ENCODE peak calls at places on chromosomes 3 and 15, in nine cellular contexts. One of them, this sample, is unnamed.
A peak's percentile ranks its signal among the peaks of the same experiment; 100 is the strongest.

GRCh38 chr3:87792193-87792531 is 266.6 kb downstream of the CGGBP1 start:
- DNase-seq in thoracic aorta: no peak
- DNase-seq in AG08396: no peak
- DNase-seq in stimulated activated CD4-positive, alpha-beta T cell treated with anti-CD3 and anti-CD28 coated beads, Interleukin-4, amount 100 ng/mL, for 4 hours: no peak
- DNase-seq in RKO: no peak
- DNase-seq in NCI-H1417: no peak
- DNase-seq in colonic mucosa: no peak
- DNase-seq in D341Med: no peak
- DNase-seq in HCEC 1CT: no peak
- DNase-seq in this sample: no peak

GRCh38 chr3:130850044-130850797 is 43.7 kb upstream of the ATP2C1 start:
- DNase-seq in thoracic aorta: no peak
- DNase-seq in AG08396: no peak
- DNase-seq in stimulated activated CD4-positive, alpha-beta T cell treated with anti-CD3 and anti-CD28 coated beads, Interleukin-4, amount 100 ng/mL, for 4 hours: peak; percentile 17
- DNase-seq in RKO: no peak
- DNase-seq in NCI-H1417: peak; percentile 8
- DNase-seq in colonic mucosa: no peak
- DNase-seq in D341Med: no peak
- DNase-seq in HCEC 1CT: no peak
- DNase-seq in this sample: no peak

GRCh38 chr15:57647791-57648130 is 56.1 kb downstream of the MYZAP start:
- DNase-seq in thoracic aorta: no peak
- DNase-seq in AG08396: no peak
- DNase-seq in stimulated activated CD4-positive, alpha-beta T cell treated with anti-CD3 and anti-CD28 coated beads, Interleukin-4, amount 100 ng/mL, for 4 hours: no peak
- DNase-seq in RKO: no peak
- DNase-seq in NCI-H1417: no peak
- DNase-seq in colonic mucosa: peak; percentile 53
- DNase-seq in D341Med: no peak
- DNase-seq in HCEC 1CT: peak; percentile 37
- DNase-seq in this sample: no peak

GRCh38 chr3:13200951-13201350 is 127.7 kb upstream of the IQSEC1 start:
- DNase-seq in thoracic aorta: no peak
- DNase-seq in AG08396: no peak
- DNase-seq in stimulated activated CD4-positive, alpha-beta T cell treated with anti-CD3 and anti-CD28 coated beads, Interleukin-4, amount 100 ng/mL, for 4 hours: no peak
- DNase-seq in RKO: no peak
- DNase-seq in NCI-H1417: no peak
- DNase-seq in colonic mucosa: no peak
- DNase-seq in D341Med: no peak
- DNase-seq in HCEC 1CT: no peak
- DNase-seq in this sample: peak; percentile 52

GRCh38 chr3:110995461-110996226 is 76.0 kb upstream of the NECTIN3 start:
- DNase-seq in thoracic aorta: no peak
- DNase-seq in AG08396: no peak
- DNase-seq in stimulated activated CD4-positive, alpha-beta T cell treated with anti-CD3 and anti-CD28 coated beads, Interleukin-4, amount 100 ng/mL, for 4 hours: no peak
- DNase-seq in RKO: peak; percentile 22
- DNase-seq in NCI-H1417: no peak
- DNase-seq in colonic mucosa: no peak
- DNase-seq in D341Med: no peak
- DNase-seq in HCEC 1CT: peak; percentile 65
- DNase-seq in this sample: no peak

GRCh38 chr3:194386066-194386465 is 13.0 kb downstream of the GP5 start:
- DNase-seq in thoracic aorta: no peak
- DNase-seq in AG08396: no peak
- DNase-seq in stimulated activated CD4-positive, alpha-beta T cell treated with anti-CD3 and anti-CD28 coated beads, Interleukin-4, amount 100 ng/mL, for 4 hours: no peak
- DNase-seq in RKO: no peak
- DNase-seq in NCI-H1417: no peak
- DNase-seq in colonic mucosa: no peak
- DNase-seq in D341Med: no peak
- DNase-seq in HCEC 1CT: no peak
- DNase-seq in this sample: no peak

GRCh38 chr15:84826369-84826823 is 9.2 kb downstream of the ALPK3 start:
- DNase-seq in thoracic aorta: no peak
- DNase-seq in AG08396: no peak
- DNase-seq in stimulated activated CD4-positive, alpha-beta T cell treated with anti-CD3 and anti-CD28 coated beads, Interleukin-4, amount 100 ng/mL, for 4 hours: no peak
- DNase-seq in RKO: no peak
- DNase-seq in NCI-H1417: no peak
- DNase-seq in colonic mucosa: peak; percentile 46
- DNase-seq in D341Med: peak; percentile 57
- DNase-seq in HCEC 1CT: peak; percentile 14
- DNase-seq in this sample: no peak

GRCh38 chr3:104596551-104596950 is 770.2 kb upstream of the ALCAM start:
- DNase-seq in thoracic aorta: no peak
- DNase-seq in AG08396: peak; percentile 23
- DNase-seq in stimulated activated CD4-positive, alpha-beta T cell treated with anti-CD3 and anti-CD28 coated beads, Interleukin-4, amount 100 ng/mL, for 4 hours: no peak
- DNase-seq in RKO: peak; percentile 68
- DNase-seq in NCI-H1417: peak; percentile 62
- DNase-seq in colonic mucosa: no peak
- DNase-seq in D341Med: peak; percentile 59
- DNase-seq in HCEC 1CT: peak; percentile 33
- DNase-seq in this sample: peak; percentile 52

GRCh38 chr3:71430941-71431552 is 152.5 kb downstream of the FOXP1 start:
- DNase-seq in thoracic aorta: no peak
- DNase-seq in AG08396: no peak
- DNase-seq in stimulated activated CD4-positive, alpha-beta T cell treated with anti-CD3 and anti-CD28 coated beads, Interleukin-4, amount 100 ng/mL, for 4 hours: no peak
- DNase-seq in RKO: no peak
- DNase-seq in NCI-H1417: peak; percentile 40
- DNase-seq in colonic mucosa: no peak
- DNase-seq in D341Med: no peak
- DNase-seq in HCEC 1CT: no peak
- DNase-seq in this sample: no peak

GRCh38 chr3:186938716-186939115 is 8.4 kb downstream of the ST6GAL1 start:
- DNase-seq in thoracic aorta: no peak
- DNase-seq in AG08396: no peak
- DNase-seq in stimulated activated CD4-positive, alpha-beta T cell treated with anti-CD3 and anti-CD28 coated beads, Interleukin-4, amount 100 ng/mL, for 4 hours: no peak
- DNase-seq in RKO: no peak
- DNase-seq in NCI-H1417: no peak
- DNase-seq in colonic mucosa: no peak
- DNase-seq in D341Med: no peak
- DNase-seq in HCEC 1CT: no peak
- DNase-seq in this sample: no peak

GRCh38 chr15:25862469-25863066 is 559 bp downstream of the ATP10A start:
- DNase-seq in thoracic aorta: no peak
- DNase-seq in AG08396: peak; percentile 45
- DNase-seq in stimulated activated CD4-positive, alpha-beta T cell treated with anti-CD3 and anti-CD28 coated beads, Interleukin-4, amount 100 ng/mL, for 4 hours: peak; percentile 47
- DNase-seq in RKO: no peak
- DNase-seq in NCI-H1417: no peak
- DNase-seq in colonic mucosa: no peak
- DNase-seq in D341Med: peak; percentile 42
- DNase-seq in HCEC 1CT: no peak
- DNase-seq in this sample: peak; percentile 51

This sample was measured in retina.